ENCODE peak calls at places on chromosomes 6 and 20, in ten cellular contexts. D, G, H, V, W, E, N, J, R and I are unnamed samples.

GRCh38 chr6:30685977-30686907 is at the start of gene PPP1R18:
- DNase-seq in D (peak; percentile 96), G (peak; percentile 86), H (peak; percentile 69), V (peak; percentile 87), W (peak; percentile 82), E (peak; percentile 66), N (peak; percentile 90), J (peak; percentile 55), R (peak; percentile 88), I (no peak)

GRCh38 chr20:24703284-24703610 is 233.8 kb downstream of the SYNDIG1 start:
- DNase-seq in D (no peak), G (no peak), H (no peak), V (no peak), W (no peak), E (no peak), N (no peak), J (no peak), R (no peak), I (no peak)

GRCh38 chr6:155493694-155494143 is 38.1 kb upstream of the NOX3 start:
- DNase-seq in D (peak; percentile 72), G (peak; percentile 98), H (peak; percentile 8), V (no peak), W (no peak), E (peak; percentile 99), N (no peak), J (no peak), R (no peak), I (peak; percentile 88)

GRCh38 chr6:390914-391558 is 516 bp upstream of the IRF4 start:
- DNase-seq in D (no peak), G (peak; percentile 42), H (no peak), V (no peak), W (no peak), E (peak; percentile 27), N (no peak), J (no peak), R (no peak), I (no peak)

GRCh38 chr6:166544294-166544605 is 42.2 kb downstream of the RAMACL start:
- DNase-seq in D (no peak), G (no peak), H (no peak), V (no peak), W (no peak), E (no peak), N (no peak), J (no peak), R (no peak), I (no peak)

GRCh38 chr6:11280394-11280793 is 47.9 kb upstream of the NEDD9 start:
- DNase-seq in D (no peak), G (no peak), H (no peak), V (no peak), W (no peak), E (no peak), N (no peak), J (peak; percentile 74), R (no peak), I (no peak)

GRCh38 chr6:28710466-28711191 is 184.9 kb downstream of the GPX5 start:
- DNase-seq in D (no peak), G (no peak), H (no peak), V (no peak), W (no peak), E (peak; percentile 15), N (no peak), J (no peak), R (no peak), I (peak; percentile 60)

GRCh38 chr6:160424256-160424655 is 76.1 kb downstream of the SLC22A3 start:
- DNase-seq in D (no peak), G (no peak), H (no peak), V (no peak), W (no peak), E (no peak), N (no peak), J (no peak), R (no peak), I (peak; percentile 55)

GRCh38 chr6:31692886-31693285 is 10.2 kb downstream of the ABHD16A start:
- DNase-seq in D (no peak), G (no peak), H (no peak), V (no peak), W (no peak), E (no peak), N (no peak), J (no peak), R (no peak), I (no peak)

GRCh38 chr6:155399062-155399746 is 56.4 kb downstream of the NOX3 start:
- DNase-seq in D (no peak), G (no peak), H (no peak), V (no peak), W (no peak), E (no peak), N (no peak), J (no peak), R (no peak), I (no peak)

GRCh38 chr20:50216543-50217206 is 26.0 kb downstream of the CEBPB start:
- DNase-seq in D (no peak), G (no peak), H (no peak), V (no peak), W (no peak), E (no peak), N (no peak), J (peak; percentile 38), R (no peak), I (no peak)

GRCh38 chr6:138455746-138456392 is 43.4 kb downstream of the NHSL1 start:
- DNase-seq in D (no peak), G (peak; percentile 55), H (no peak), V (no peak), W (peak; percentile 24), E (no peak), N (no peak), J (peak; percentile 79), R (no peak), I (peak; percentile 81)

GRCh38 chr6:1027109-1027794 is 284.6 kb upstream of the FOXQ1 start:
- DNase-seq in D (no peak), G (peak; percentile 80), H (no peak), V (no peak), W (no peak), E (peak; percentile 94), N (no peak), J (no peak), R (no peak), I (no peak)

GRCh38 chr6:100753421-100753820 is 127.7 kb downstream of the ASCC3 start:
- DNase-seq in D (no peak), G (no peak), H (no peak), V (no peak), W (no peak), E (no peak), N (no peak), J (no peak), R (no peak), I (no peak)
- H3K4me1 ChIP-seq in D (no peaks in the 10 kb centered on the region), G (peaks cover 3% of the 10 kb centered on the region), H (peaks cover 7% of the 10 kb centered on the region), V (no peaks in the 10 kb centered on the region), W (peaks cover 2% of the 10 kb centered on the region), E (no peaks in the 10 kb centered on the region), N (no peaks in the 10 kb centered on the region), J (no peaks in the 10 kb centered on the region), R (no peaks in the 10 kb centered on the region), I (no peaks in the 10 kb centered on the region)

DNA sequence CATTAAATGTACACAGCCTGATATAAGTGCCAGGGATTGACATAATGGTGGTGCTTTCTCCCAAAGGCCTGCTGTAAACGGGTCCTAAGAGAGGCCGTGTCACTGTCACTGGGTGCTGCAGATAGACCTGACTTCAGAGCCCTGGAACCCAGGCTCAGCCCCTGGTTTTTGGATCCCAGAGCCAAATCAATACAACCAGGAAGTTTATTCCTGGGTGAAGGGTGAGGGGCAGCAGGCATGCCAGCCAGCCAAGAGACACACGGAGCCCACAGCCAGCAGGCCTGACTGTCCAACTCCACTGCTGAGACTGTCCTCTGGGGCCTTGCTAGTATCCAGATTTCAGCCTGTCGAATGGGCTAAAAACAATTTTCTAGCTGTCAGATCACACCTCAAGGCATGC is 12.8 kb upstream of the ARMC12 start:
- DNase-seq in D (no peak), G (no peak), H (no peak), V (no peak), W (no peak), E (no peak), N (no peak), J (no peak), R (no peak), I (no peak)
- H3K4me1 ChIP-seq in D (no peaks in the 10 kb centered on the region), G (peaks cover 19% of the 10 kb centered on the region), H (peaks cover 78% of the 10 kb centered on the region), V (peaks cover 59% of the 10 kb centered on the region), W (peaks cover 54% of the 10 kb centered on the region), E (peaks cover 36% of the 10 kb centered on the region), N (peaks cover 67% of the 10 kb centered on the region), J (peaks cover 23% of the 10 kb centered on the region), R (peaks cover 95% of the 10 kb centered on the region), I (peaks cover 49% of the 10 kb centered on the region)

DNA sequence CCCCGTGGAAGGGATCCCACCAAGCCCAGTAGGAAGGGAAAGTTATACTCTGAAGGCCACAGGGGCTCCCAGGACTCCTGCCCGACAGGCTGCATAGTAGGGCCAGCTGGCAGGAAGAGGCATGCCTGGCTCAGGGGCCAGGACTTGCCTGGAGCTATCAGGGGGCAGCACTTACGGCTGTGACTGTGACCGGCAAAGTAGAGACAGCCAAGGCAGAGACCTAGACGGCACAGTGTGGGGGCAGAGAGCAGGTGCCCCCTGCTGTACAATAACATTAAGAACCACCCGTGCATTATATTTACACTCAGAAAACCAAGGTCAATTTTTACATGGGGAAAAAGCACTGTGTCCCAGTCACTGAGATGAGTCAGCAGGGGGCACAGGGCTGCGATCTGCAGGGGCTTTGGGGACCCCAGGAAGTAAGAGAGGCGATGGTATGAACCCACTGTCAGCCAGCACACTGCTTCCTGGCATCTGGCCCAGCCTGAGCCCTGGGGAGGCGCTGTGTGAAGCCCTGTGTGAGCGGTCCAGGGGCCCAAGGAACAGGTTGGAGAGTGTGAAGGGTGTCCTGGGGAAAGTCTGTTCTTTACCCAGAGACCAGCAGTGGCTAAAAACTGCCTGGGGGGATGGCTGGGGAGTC is 9.9 kb downstream of the CCDC167 start:
- DNase-seq in D (no peak), G (peak; percentile 34), H (no peak), V (peak; percentile 39), W (peak; percentile 33), E (peak; percentile 10), N (no peak), J (no peak), R (no peak), I (no peak)
- H3K4me1 ChIP-seq in D (no peaks in the 10 kb centered on the region), G (no peaks in the 10 kb centered on the region), H (no peaks in the 10 kb centered on the region), V (peaks cover 25% of the 10 kb centered on the region), W (peaks cover 66% of the 10 kb centered on the region), E (no peaks in the 10 kb centered on the region), N (no peaks in the 10 kb centered on the region), J (no peaks in the 10 kb centered on the region), R (peaks cover 47% of the 10 kb centered on the region), I (peaks cover 4% of the 10 kb centered on the region)

DNA sequence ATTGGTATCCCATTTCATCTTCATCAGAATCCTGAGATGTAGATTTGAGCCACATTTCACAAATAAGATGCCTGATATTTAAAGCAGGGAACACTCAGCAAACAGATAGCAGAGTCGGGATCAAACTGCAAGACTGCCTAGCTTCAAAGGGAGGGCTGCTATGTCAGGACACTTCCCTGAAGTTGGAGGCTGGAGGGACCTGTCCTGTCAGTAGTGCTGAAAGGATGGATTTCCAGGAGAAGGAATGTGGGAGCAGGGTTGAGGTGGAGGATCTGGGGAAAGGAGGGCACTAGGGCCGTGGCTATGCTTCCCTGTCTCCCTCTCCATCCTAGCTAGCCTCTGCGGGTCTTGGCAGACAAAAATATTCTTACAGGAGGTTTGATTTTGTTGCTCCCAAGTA is 32.2 kb downstream of the COX4I2 start:
- DNase-seq in D (no peak), G (no peak), H (no peak), V (no peak), W (no peak), E (no peak), N (no peak), J (no peak), R (no peak), I (no peak)
- H3K4me1 ChIP-seq in D (peaks cover 6% of the 10 kb centered on the region), G (peaks cover 6% of the 10 kb centered on the region), H (peaks cover 31% of the 10 kb centered on the region), V (peaks cover 93% of the 10 kb centered on the region), W (peaks cover 28% of the 10 kb centered on the region), E (peaks cover 20% of the 10 kb centered on the region), N (peaks cover 88% of the 10 kb centered on the region), J (peaks cover 10% of the 10 kb centered on the region), R (peaks cover 100% of the 10 kb centered on the region), I (peaks cover 5% of the 10 kb centered on the region)

GRCh38 chr6:37049990-37050853 is 44.8 kb downstream of the FGD2 start:
- DNase-seq in D (peak; percentile 86), G (no peak), H (no peak), V (peak; percentile 64), W (peak; percentile 24), E (no peak), N (peak; percentile 78), J (peak; percentile 54), R (peak; percentile 67), I (no peak)
- H3K4me1 ChIP-seq in D (no peaks in the 10 kb centered on the region), G (peaks cover 5% of the 10 kb centered on the region), H (no peaks in the 10 kb centered on the region), V (peaks cover 14% of the 10 kb centered on the region), W (peaks cover 64% of the 10 kb centered on the region), E (peaks cover 3% of the 10 kb centered on the region), N (peaks cover 11% of the 10 kb centered on the region), J (peaks cover 6% of the 10 kb centered on the region), R (peaks cover 29% of the 10 kb centered on the region), I (peaks cover 20% of the 10 kb centered on the region)